ENCODE peak calls at places on chromosomes 4 and X, in ten cellular contexts. K is iris pigment epithelial cell; V is activated CD8-positive, alpha-beta T cell treated with anti-CD3 and anti-CD28 coated beads for 36 hours; A is NCI-H510A treated with DMSO at 0.1 percent for 48 hours; F is pancreas; Q is MV-4-11; M is NCI-H226; G is dorsolateral prefrontal cortex; C is nephron progenitor cell; D is left ventricle myocardium superior. B is an unnamed sample.

GRCh38 chrX:1592128-1592862 is 891 bp downstream of the AKAP17A start:
- DNase-seq in K (peak; percentile 35), V (peak; percentile 60), A (no peak), F (peak; percentile 84), Q (no peak), M (peak; percentile 57), G (no peak), C (peak; percentile 37), D (no peak), B (no peak)

GRCh38 chr4:177699365-177700213 is 257.4 kb upstream of the AGA start:
- DNase-seq in K (peak; percentile 38), V (no peak), A (no peak), F (no peak), Q (no peak), M (peak; percentile 33), G (no peak), C (no peak), D (no peak), B (no peak)

GRCh38 chrX:13876652-13877051 is 59.8 kb upstream of the GPM6B start:
- DNase-seq in K (peak; percentile 35), V (no peak), A (no peak), F (no peak), Q (no peak), M (no peak), G (peak; percentile 12), C (no peak), D (no peak), B (no peak)

GRCh38 chr4:141652161-141652778 is 15.9 kb downstream of the IL15 start:
- DNase-seq in K (peak; percentile 91), V (no peak), A (no peak), F (no peak), Q (no peak), M (no peak), G (no peak), C (no peak), D (no peak), B (no peak)

GRCh38 chr4:1091561-1091995 is 21.8 kb downstream of the RNF212 start:
- DNase-seq in K (no peak), V (no peak), A (no peak), F (no peak), Q (no peak), M (no peak), G (no peak), C (no peak), D (no peak), B (no peak)

GRCh38 chr4:28354874-28355273 is 1494.2 kb downstream of the STIM2 start:
- DNase-seq in K (no peak), V (no peak), A (no peak), F (no peak), Q (no peak), M (no peak), G (no peak), C (no peak), D (no peak), B (no peak)

GRCh38 chr4:147678121-147678520 is 5.8 kb downstream of the PRMT9 start:
- DNase-seq in K (no peak), V (no peak), A (no peak), F (no peak), Q (no peak), M (no peak), G (no peak), C (no peak), D (no peak), B (no peak)

GRCh38 chrX:29952016-29952415 is 263.3 kb upstream of the MAGEB2 start:
- DNase-seq in K (peak; percentile 48), V (no peak), A (no peak), F (no peak), Q (peak; percentile 53), M (no peak), G (no peak), C (no peak), D (no peak), B (no peak)

GRCh38 chr4:163343604-163344146 is at the start of gene NPY5R:
- DNase-seq in K (no peak), V (no peak), A (no peak), F (peak; percentile 67), Q (no peak), M (no peak), G (no peak), C (peak; percentile 58), D (peak; percentile 23), B (no peak)

GRCh38 chr4:7806080-7806630 is 133.5 kb downstream of the AFAP1 start:
- DNase-seq in K (no peak), V (no peak), A (no peak), F (no peak), Q (no peak), M (no peak), G (peak; percentile 65), C (peak; percentile 34), D (peak; percentile 90), B (peak; percentile 27)

GRCh38 chr4:140807491-140808257 is 51.5 kb upstream of the TBC1D9 start:
- DNase-seq in K (peak; percentile 78), V (no peak), A (no peak), F (no peak), Q (peak; percentile 84), M (no peak), G (no peak), C (no peak), D (no peak), B (no peak)

GRCh38 chrX:41421071-41421729 is 25.9 kb upstream of the NYX start:
- DNase-seq in K (no peak), V (no peak), A (no peak), F (no peak), Q (no peak), M (no peak), G (no peak), C (no peak), D (no peak), B (peak; percentile 21)

GRCh38 chr4:10348241-10348640 is 109.0 kb downstream of the ZNF518B start:
- DNase-seq in K (no peak), V (no peak), A (no peak), F (no peak), Q (no peak), M (no peak), G (no peak), C (no peak), D (no peak), B (no peak)

GRCh38 chrX:39821011-39821708 is 276.6 kb downstream of the BCOR start:
- DNase-seq in K (peak; percentile 25), V (peak; percentile 37), A (peak; percentile 31), F (no peak), Q (no peak), M (no peak), G (peak; percentile 32), C (peak; percentile 60), D (peak; percentile 59), B (no peak)

GRCh38 chrX:24133280-24133679 is 16.2 kb upstream of the ZFX start:
- DNase-seq in K (no peak), V (no peak), A (no peak), F (no peak), Q (peak; percentile 15), M (no peak), G (no peak), C (no peak), D (no peak), B (no peak)

GRCh38 chrX:114581528-114582263 is 2.2 kb upstream of the HTR2C start:
- DNase-seq in K (no peak), V (no peak), A (peak; percentile 2), F (no peak), Q (no peak), M (no peak), G (no peak), C (peak; percentile 45), D (no peak), B (no peak)

GRCh38 chrX:56026816-56027215 is 205.3 kb upstream of the KLF8 start:
- DNase-seq in K (no peak), V (no peak), A (peak; percentile 74), F (no peak), Q (no peak), M (no peak), G (no peak), C (no peak), D (no peak), B (no peak)

GRCh38 chr4:52572936-52573485 is 86.1 kb downstream of the USP46 start:
- DNase-seq in K (peak; percentile 74), V (no peak), A (no peak), F (no peak), Q (no peak), M (peak; percentile 74), G (no peak), C (no peak), D (no peak), B (no peak)

GRCh38 chr4:41154814-41155177 is 59.5 kb downstream of the APBB2 start:
- DNase-seq in K (no peak), V (no peak), A (no peak), F (no peak), Q (no peak), M (no peak), G (peak; percentile 43), C (no peak), D (no peak), B (no peak)

GRCh38 chrX:120731386-120731785 is 101.5 kb upstream of the C1GALT1C1 start:
- DNase-seq in K (no peak), V (no peak), A (no peak), F (no peak), Q (no peak), M (no peak), G (no peak), C (no peak), D (no peak), B (no peak)

GRCh38 chr4:123599920-123600394 is 203.4 kb downstream of the SPRY1 start:
- DNase-seq in K (peak; percentile 76), V (peak; percentile 82), A (no peak), F (peak; percentile 52), Q (peak; percentile 99), M (no peak), G (peak; percentile 15), C (peak; percentile 24), D (peak; percentile 76), B (peak; percentile 19)

GRCh38 chr4:62460329-62460728 is 1260.2 kb downstream of the ADGRL3 start:
- DNase-seq in K (peak; percentile 0), V (no peak), A (no peak), F (no peak), Q (no peak), M (peak; percentile 22), G (no peak), C (no peak), D (no peak), B (no peak)

GRCh38 chr4:142383800-142384470 is 462.2 kb downstream of the INPP4B start:
- DNase-seq in K (no peak), V (no peak), A (no peak), F (no peak), Q (no peak), M (no peak), G (no peak), C (no peak), D (no peak), B (no peak)

GRCh38 chrX:135086197-135086854 is 34.0 kb downstream of the ETDB start:
- DNase-seq in K (peak; percentile 66), V (peak; percentile 48), A (peak; percentile 54), F (no peak), Q (peak; percentile 41), M (peak; percentile 57), G (no peak), C (peak; percentile 23), D (no peak), B (peak; percentile 28)

GRCh38 chrX:39398215-39398972 is 597.1 kb downstream of the MID1IP1 start:
- DNase-seq in K (no peak), V (no peak), A (no peak), F (no peak), Q (no peak), M (no peak), G (no peak), C (no peak), D (no peak), B (peak; percentile 61)

GRCh38 chrX:11305641-11306040 is 12.4 kb downstream of the AMELX start:
- DNase-seq in K (no peak), V (no peak), A (no peak), F (no peak), Q (no peak), M (no peak), G (no peak), C (no peak), D (no peak), B (no peak)

GRCh38 chr4:126939401-126939800 is 693.4 kb upstream of the INTU start:
- DNase-seq in K (peak; percentile 72), V (no peak), A (no peak), F (no peak), Q (no peak), M (peak; percentile 49), G (no peak), C (no peak), D (no peak), B (no peak)

GRCh38 chrX:49876750-49877149 is 2.5 kb upstream of the USP27X start:
- DNase-seq in K (peak; percentile 40), V (peak; percentile 35), A (peak; percentile 36), F (no peak), Q (no peak), M (peak; percentile 5), G (no peak), C (no peak), D (no peak), B (peak; percentile 16)